ENCODE peak calls at places on chromosomes 3 and 15, in five cellular contexts. W is CD4-positive, CD25-positive, alpha-beta regulatory T cell; Y is H1; M is breast epithelium; D is right cardiac atrium. A is an unnamed sample.

GRCh38 chr3:4674216-4674615 is 181.1 kb downstream of the ITPR1 start:
- DNase-seq in W (no peak), Y (no peak), M (no peak), D (no peak), A (no peak)

GRCh38 chr3:178404966-178405365 is 131.3 kb upstream of the KCNMB2 start:
- DNase-seq in W (no peak), Y (no peak), M (no peak), D (no peak), A (no peak)

GRCh38 chr15:29668120-29668602 is 154.1 kb downstream of the TJP1 start:
- DNase-seq in W (no peak), Y (peak; percentile 83), M (no peak), D (peak; percentile 62), A (peak; percentile 92)

GRCh38 chr3:102112706-102113230 is 263.5 kb downstream of the NFKBIZ start:
- DNase-seq in W (no peak), Y (no peak), M (no peak), D (no peak), A (no peak)

GRCh38 chr15:100058458-100058857 is 283.3 kb downstream of the ADAMTS17 start:
- DNase-seq in W (no peak), Y (no peak), M (no peak), D (no peak), A (no peak)

GRCh38 chr3:126111126-126111551 is 27.2 kb upstream of the SLC41A3 start:
- DNase-seq in W (no peak), Y (peak; percentile 33), M (peak; percentile 11), D (no peak), A (no peak)

GRCh38 chr3:50408445-50408953 is 49.2 kb upstream of the TMEM115 start:
- DNase-seq in W (no peak), Y (no peak), M (no peak), D (no peak), A (no peak)

GRCh38 chr3:193812791-193813505 is 219.9 kb downstream of the OPA1 start:
- DNase-seq in W (no peak), Y (peak; percentile 63), M (no peak), D (no peak), A (no peak)

GRCh38 chr15:101615986-101616848 is 36.0 kb downstream of the TM2D3 start:
- DNase-seq in W (no peak), Y (peak; percentile 82), M (no peak), D (peak; percentile 81), A (peak; percentile 49)

GRCh38 chr3:63128380-63128779 is 149.7 kb upstream of the SYNPR start:
- DNase-seq in W (no peak), Y (no peak), M (no peak), D (no peak), A (no peak)

GRCh38 chr15:31360843-31361763 is 34.5 kb downstream of the KLF13 start:
- DNase-seq in W (peak; percentile 74), Y (no peak), M (no peak), D (no peak), A (no peak)

GRCh38 chr3:177658354-177658753 is 461.1 kb upstream of the TBL1XR1 start:
- DNase-seq in W (no peak), Y (no peak), M (no peak), D (no peak), A (no peak)

GRCh38 chr15:73979636-73980035 is 12.5 kb downstream of the STOML1 start:
- DNase-seq in W (no peak), Y (no peak), M (no peak), D (no peak), A (no peak)
- H3K4me3 ChIP-seq in W (no peak overlapping the region), Y (no peak overlapping the region), M (no peak overlapping the region), D (no peak overlapping the region), A (no peak overlapping the region)

GRCh38 chr3:134693804-134694203 is 43.0 kb upstream of the KY start:
- DNase-seq in W (no peak), Y (no peak), M (peak; percentile 55), D (peak; percentile 34), A (no peak)

GRCh38 chr3:134696155-134696554 is 45.3 kb upstream of the KY start:
- DNase-seq in W (no peak), Y (no peak), M (no peak), D (no peak), A (no peak)

GRCh38 chr3:134693226-134693625 is 42.4 kb upstream of the KY start:
- DNase-seq in W (no peak), Y (no peak), M (no peak), D (no peak), A (no peak)

GRCh38 chr3:134694445-134694844 is 43.6 kb upstream of the KY start:
- DNase-seq in W (no peak), Y (no peak), M (peak; percentile 60), D (no peak), A (no peak)

GRCh38 chr3:134694946-134695543 is 44.2 kb upstream of the KY start:
- DNase-seq in W (no peak), Y (no peak), M (peak; percentile 58), D (no peak), A (no peak)
- H3K27ac ChIP-seq in W (no peak overlapping the region), Y (no peak overlapping the region), M (peak overlapping the region; percentile 63), D (no peak overlapping the region), A (no peak overlapping the region)

GRCh38 chr3:52144034-52144795 is 10.0 kb downstream of the POC1A start:
- DNase-seq in W (peak; percentile 77), Y (peak; percentile 92), M (peak; percentile 88), D (peak; percentile 86), A (peak; percentile 81)

GRCh38 chr3:52143156-52143555 is 11.1 kb downstream of the POC1A start:
- DNase-seq in W (no peak), Y (no peak), M (no peak), D (no peak), A (no peak)

GRCh38 chr3:52141751-52142150 is 12.5 kb downstream of the POC1A start:
- DNase-seq in W (no peak), Y (no peak), M (no peak), D (no peak), A (no peak)

GRCh38 chr3:52144796-52145735 is 9.2 kb downstream of the POC1A start:
- DNase-seq in W (no peak), Y (no peak), M (no peak), D (no peak), A (no peak)

GRCh38 chr3:52143616-52144015 is 10.6 kb downstream of the POC1A start:
- DNase-seq in W (no peak), Y (no peak), M (no peak), D (no peak), A (no peak)
- H3K4me3 ChIP-seq in W (no peak overlapping the region), Y (no peak overlapping the region), M (no peak overlapping the region), D (no peak overlapping the region), A (no peak overlapping the region)

GRCh38 chr3:113783980-113784379 is 37.1 kb downstream of the ATP6V1A start:
- DNase-seq in W (no peak), Y (no peak), M (no peak), D (no peak), A (no peak)
- H3K27ac ChIP-seq in W (no peak overlapping the region), Y (no peak overlapping the region), M (peak overlapping the region; percentile 13), D (peak overlapping the region; percentile 83), A (peak overlapping the region; percentile 96)

A was measured in brain microvascular endothelial cell.